ENCODE peak calls at places on chromosome 7, in six cellular contexts. One of them, this sample, is unnamed.

GRCh38 chr7:2640858-2641257 is 9.1 kb downstream of the TTYH3 start:
- DNase-seq in M059J: peak; percentile 75
- DNase-seq in NCI-H2081 treated with DMSO at 0.1 percent for 48 hours: no peak
- DNase-seq in GM04503: no peak
- DNase-seq in adrenal gland: no peak
- DNase-seq in NCI-H1092: no peak
- DNase-seq in this sample: no peak

GRCh38 chr7:4683884-4684565 is 1.9 kb downstream of the FOXK1 start:
- DNase-seq in M059J: peak; percentile 86
- DNase-seq in NCI-H2081 treated with DMSO at 0.1 percent for 48 hours: no peak
- DNase-seq in GM04503: peak; percentile 30
- DNase-seq in adrenal gland: peak; percentile 88
- DNase-seq in NCI-H1092: no peak
- DNase-seq in this sample: peak; percentile 67

GRCh38 chr7:99897688-99898357 is 21.0 kb upstream of the OR2AE1 start:
- DNase-seq in M059J: no peak
- DNase-seq in NCI-H2081 treated with DMSO at 0.1 percent for 48 hours: no peak
- DNase-seq in GM04503: no peak
- DNase-seq in adrenal gland: no peak
- DNase-seq in NCI-H1092: no peak
- DNase-seq in this sample: no peak

GRCh38 chr7:124989911-124990310 is 60.3 kb upstream of the POT1 start:
- DNase-seq in M059J: peak; percentile 4
- DNase-seq in NCI-H2081 treated with DMSO at 0.1 percent for 48 hours: no peak
- DNase-seq in GM04503: no peak
- DNase-seq in adrenal gland: no peak
- DNase-seq in NCI-H1092: no peak
- DNase-seq in this sample: no peak

GRCh38 chr7:33853361-33854062 is 51.8 kb upstream of the BMPER start:
- DNase-seq in M059J: peak; percentile 61
- DNase-seq in NCI-H2081 treated with DMSO at 0.1 percent for 48 hours: no peak
- DNase-seq in GM04503: peak; percentile 63
- DNase-seq in adrenal gland: no peak
- DNase-seq in NCI-H1092: no peak
- DNase-seq in this sample: peak; percentile 90

GRCh38 chr7:152602962-152603361 is 73.0 kb downstream of the XRCC2 start:
- DNase-seq in M059J: peak; percentile 18
- DNase-seq in NCI-H2081 treated with DMSO at 0.1 percent for 48 hours: no peak
- DNase-seq in GM04503: no peak
- DNase-seq in adrenal gland: no peak
- DNase-seq in NCI-H1092: no peak
- DNase-seq in this sample: no peak

GRCh38 chr7:73715648-73716317 is 3.7 kb downstream of the STX1A start:
- DNase-seq in M059J: peak; percentile 100
- DNase-seq in NCI-H2081 treated with DMSO at 0.1 percent for 48 hours: no peak
- DNase-seq in GM04503: peak; percentile 84
- DNase-seq in adrenal gland: peak; percentile 79
- DNase-seq in NCI-H1092: no peak
- DNase-seq in this sample: peak; percentile 89

GRCh38 chr7:29091722-29092121 is 54.6 kb downstream of the CPVL start:
- DNase-seq in M059J: peak; percentile 33
- DNase-seq in NCI-H2081 treated with DMSO at 0.1 percent for 48 hours: no peak
- DNase-seq in GM04503: no peak
- DNase-seq in adrenal gland: no peak
- DNase-seq in NCI-H1092: no peak
- DNase-seq in this sample: no peak

GRCh38 chr7:140230862-140231778 is 54.3 kb upstream of the KDM7A start:
- DNase-seq in M059J: peak; percentile 28
- DNase-seq in NCI-H2081 treated with DMSO at 0.1 percent for 48 hours: peak; percentile 52
- DNase-seq in GM04503: no peak
- DNase-seq in adrenal gland: peak; percentile 55
- DNase-seq in NCI-H1092: peak; percentile 23
- DNase-seq in this sample: peak; percentile 18

GRCh38 chr7:135980665-135981180 is 3.6 kb upstream of the MTPN start:
- DNase-seq in M059J: peak; percentile 94
- DNase-seq in NCI-H2081 treated with DMSO at 0.1 percent for 48 hours: no peak
- DNase-seq in GM04503: no peak
- DNase-seq in adrenal gland: peak; percentile 65
- DNase-seq in NCI-H1092: no peak
- DNase-seq in this sample: peak; percentile 74

GRCh38 chr7:2968176-2968575 is 75.5 kb downstream of the CARD11 start:
- DNase-seq in M059J: no peak
- DNase-seq in NCI-H2081 treated with DMSO at 0.1 percent for 48 hours: no peak
- DNase-seq in GM04503: no peak
- DNase-seq in adrenal gland: peak; percentile 18
- DNase-seq in NCI-H1092: no peak
- DNase-seq in this sample: no peak

GRCh38 chr7:2210551-2211258 is 22.0 kb downstream of the MAD1L1 start:
- DNase-seq in M059J: no peak
- DNase-seq in NCI-H2081 treated with DMSO at 0.1 percent for 48 hours: no peak
- DNase-seq in GM04503: no peak
- DNase-seq in adrenal gland: no peak
- DNase-seq in NCI-H1092: no peak
- DNase-seq in this sample: no peak

GRCh38 chr7:49099587-49100326 is 175.4 kb downstream of the CDC14C start:
- DNase-seq in M059J: no peak
- DNase-seq in NCI-H2081 treated with DMSO at 0.1 percent for 48 hours: no peak
- DNase-seq in GM04503: no peak
- DNase-seq in adrenal gland: no peak
- DNase-seq in NCI-H1092: no peak
- DNase-seq in this sample: no peak

GRCh38 chr7:29194594-29195417 is at the start of gene CHN2:
- DNase-seq in M059J: peak; percentile 17
- DNase-seq in NCI-H2081 treated with DMSO at 0.1 percent for 48 hours: peak; percentile 33
- DNase-seq in GM04503: no peak
- DNase-seq in adrenal gland: peak; percentile 65
- DNase-seq in NCI-H1092: peak; percentile 76
- DNase-seq in this sample: no peak

GRCh38 chr7:134737561-134738353 is 41.7 kb upstream of the CALD1 start:
- DNase-seq in M059J: peak; percentile 98
- DNase-seq in NCI-H2081 treated with DMSO at 0.1 percent for 48 hours: no peak
- DNase-seq in GM04503: peak; percentile 99
- DNase-seq in adrenal gland: no peak
- DNase-seq in NCI-H1092: no peak
- DNase-seq in this sample: peak; percentile 98

GRCh38 chr7:91243591-91244368 is 20.5 kb upstream of the FZD1 start:
- DNase-seq in M059J: no peak
- DNase-seq in NCI-H2081 treated with DMSO at 0.1 percent for 48 hours: no peak
- DNase-seq in GM04503: no peak
- DNase-seq in adrenal gland: no peak
- DNase-seq in NCI-H1092: no peak
- DNase-seq in this sample: peak; percentile 65

GRCh38 chr7:81638216-81638615 is 131.6 kb downstream of the HGF start:
- DNase-seq in M059J: peak; percentile 40
- DNase-seq in NCI-H2081 treated with DMSO at 0.1 percent for 48 hours: no peak
- DNase-seq in GM04503: peak; percentile 57
- DNase-seq in adrenal gland: no peak
- DNase-seq in NCI-H1092: no peak
- DNase-seq in this sample: peak; percentile 77

GRCh38 chr7:31079126-31079918 is 27.2 kb downstream of the ADCYAP1R1 start:
- DNase-seq in M059J: no peak
- DNase-seq in NCI-H2081 treated with DMSO at 0.1 percent for 48 hours: no peak
- DNase-seq in GM04503: no peak
- DNase-seq in adrenal gland: no peak
- DNase-seq in NCI-H1092: no peak
- DNase-seq in this sample: no peak

GRCh38 chr7:41915861-41916260 is 213.0 kb upstream of the INHBA start:
- DNase-seq in M059J: peak; percentile 44
- DNase-seq in NCI-H2081 treated with DMSO at 0.1 percent for 48 hours: no peak
- DNase-seq in GM04503: no peak
- DNase-seq in adrenal gland: no peak
- DNase-seq in NCI-H1092: no peak
- DNase-seq in this sample: no peak

GRCh38 chr7:95691464-95691863 is 80.9 kb upstream of the DYNC1I1 start:
- DNase-seq in M059J: no peak
- DNase-seq in NCI-H2081 treated with DMSO at 0.1 percent for 48 hours: no peak
- DNase-seq in GM04503: no peak
- DNase-seq in adrenal gland: no peak
- DNase-seq in NCI-H1092: no peak
- DNase-seq in this sample: no peak

GRCh38 chr7:139354729-139355128 is 5.0 kb upstream of the LUC7L2 start:
- DNase-seq in M059J: no peak
- DNase-seq in NCI-H2081 treated with DMSO at 0.1 percent for 48 hours: no peak
- DNase-seq in GM04503: no peak
- DNase-seq in adrenal gland: no peak
- DNase-seq in NCI-H1092: no peak
- DNase-seq in this sample: no peak

GRCh38 chr7:132654150-132654549 is 77.9 kb upstream of the PLXNA4 start:
- DNase-seq in M059J: no peak
- DNase-seq in NCI-H2081 treated with DMSO at 0.1 percent for 48 hours: no peak
- DNase-seq in GM04503: no peak
- DNase-seq in adrenal gland: no peak
- DNase-seq in NCI-H1092: no peak
- DNase-seq in this sample: no peak

GRCh38 chr7:147635288-147635687 is 955.3 kb upstream of the C7orf33 start:
- DNase-seq in M059J: no peak
- DNase-seq in NCI-H2081 treated with DMSO at 0.1 percent for 48 hours: no peak
- DNase-seq in GM04503: no peak
- DNase-seq in adrenal gland: no peak
- DNase-seq in NCI-H1092: no peak
- DNase-seq in this sample: no peak